ENCODE peak calls at places on chromosomes 7 and 10, in four cellular contexts. One of them, this sample, is unnamed. For H3K27me3 and H3K4me1, the result is how much of the 10 kb centered on the place peaks cover.

GRCh38 chr7:132996581-132997242 is 85.2 kb downstream of the CHCHD3 start:
- DNase-seq in body of pancreas: no peak
- DNase-seq in tibial artery: no peak
- DNase-seq in aorta: no peak
- DNase-seq in this sample: no peak

GRCh38 chr7:154960063-154960790 is 42.7 kb downstream of the PAXIP1 start:
- DNase-seq in tibial artery: no peak
- DNase-seq in aorta: no peak
- DNase-seq in body of pancreas: peak
- DNase-seq in this sample: no peak

GRCh38 chr10:17599089-17599488 is 18.1 kb downstream of the HACD1 start:
- DNase-seq in aorta: no peak
- DNase-seq in body of pancreas: peak
- DNase-seq in tibial artery: no peak
- DNase-seq in this sample: no peak

GRCh38 chr10:84329094-84329611 is 764 bp downstream of the CCSER2 start:
- DNase-seq in tibial artery: no peak
- DNase-seq in body of pancreas: peak
- DNase-seq in aorta: no peak
- DNase-seq in this sample: peak

GRCh38 chr10:51074238-51075028 is at the start of gene PRKG1:
- DNase-seq in tibial artery: peak
- DNase-seq in body of pancreas: peak
- DNase-seq in aorta: peak
- DNase-seq in this sample: no peak

GRCh38 chr10:35942052-35942451 is 300.0 kb upstream of the FZD8 start:
- DNase-seq in aorta: no peak
- DNase-seq in body of pancreas: peak
- DNase-seq in tibial artery: no peak
- DNase-seq in this sample: no peak

GRCh38 chr7:152048051-152048450 is 22.6 kb downstream of the GALNT11 start:
- DNase-seq in body of pancreas: no peak
- DNase-seq in aorta: no peak
- DNase-seq in tibial artery: no peak
- DNase-seq in this sample: no peak

GRCh38 chr7:97006146-97006950 is 995 bp downstream of the DLX6 start:
- DNase-seq in tibial artery: no peak
- DNase-seq in aorta: no peak
- DNase-seq in body of pancreas: no peak
- DNase-seq in this sample: no peak

GRCh38 chr7:159154243-159154642 is 9.6 kb upstream of the VIPR2 start:
- DNase-seq in body of pancreas: no peak
- DNase-seq in aorta: no peak
- DNase-seq in tibial artery: no peak
- DNase-seq in this sample: no peak

GRCh38 chr10:43082087-43082486 is 5.2 kb downstream of the RET start:
- DNase-seq in body of pancreas: peak
- DNase-seq in tibial artery: no peak
- DNase-seq in aorta: no peak
- DNase-seq in this sample: no peak

GRCh38 chr10:62433181-62433692 is 59.1 kb downstream of the ZNF365 start:
- DNase-seq in aorta: peak
- DNase-seq in body of pancreas: peak
- DNase-seq in tibial artery: peak
- DNase-seq in this sample: no peak

GRCh38 chr10:8136745-8137144 is 82.3 kb downstream of the GATA3 start:
- DNase-seq in body of pancreas: no peak
- DNase-seq in tibial artery: no peak
- DNase-seq in aorta: no peak
- DNase-seq in this sample: no peak

GRCh38 chr10:100655760-100656421 is 89.5 kb upstream of the PAX2 start:
- DNase-seq in body of pancreas: no peak
- DNase-seq in aorta: no peak
- DNase-seq in tibial artery: no peak
- DNase-seq in this sample: no peak
- H3K27me3 ChIP-seq in body of pancreas: half or more
- H3K27me3 ChIP-seq in aorta: under half
- H3K27me3 ChIP-seq in tibial artery: under half
- H3K27me3 ChIP-seq in this sample: half or more

GRCh38 chr7:17234398-17235021 is 63.9 kb upstream of the AHR start:
- DNase-seq in body of pancreas: peak
- DNase-seq in aorta: no peak
- DNase-seq in tibial artery: peak
- DNase-seq in this sample: peak
- H3K4me3 ChIP-seq in body of pancreas: no peak
- H3K4me3 ChIP-seq in aorta: no peak
- H3K4me3 ChIP-seq in tibial artery: no peak
- H3K4me3 ChIP-seq in this sample: no peak

GRCh38 chr10:132410056-132410778 is 13.2 kb downstream of the PWWP2B start:
- DNase-seq in tibial artery: no peak
- DNase-seq in aorta: no peak
- DNase-seq in body of pancreas: peak
- DNase-seq in this sample: no peak
- H3K4me1 ChIP-seq in tibial artery: under half
- H3K4me1 ChIP-seq in aorta: under half
- H3K4me1 ChIP-seq in body of pancreas: half or more
- H3K4me1 ChIP-seq in this sample: under half

GRCh38 chr10:82072124-82072523 is 197.1 kb downstream of the NRG3 start:
- DNase-seq in tibial artery: no peak
- DNase-seq in aorta: no peak
- DNase-seq in body of pancreas: no peak
- DNase-seq in this sample: no peak
- H3K27me3 ChIP-seq in tibial artery: under half
- H3K27me3 ChIP-seq in aorta: under half
- H3K27me3 ChIP-seq in body of pancreas: under half
- H3K27me3 ChIP-seq in this sample: under half

DNA sequence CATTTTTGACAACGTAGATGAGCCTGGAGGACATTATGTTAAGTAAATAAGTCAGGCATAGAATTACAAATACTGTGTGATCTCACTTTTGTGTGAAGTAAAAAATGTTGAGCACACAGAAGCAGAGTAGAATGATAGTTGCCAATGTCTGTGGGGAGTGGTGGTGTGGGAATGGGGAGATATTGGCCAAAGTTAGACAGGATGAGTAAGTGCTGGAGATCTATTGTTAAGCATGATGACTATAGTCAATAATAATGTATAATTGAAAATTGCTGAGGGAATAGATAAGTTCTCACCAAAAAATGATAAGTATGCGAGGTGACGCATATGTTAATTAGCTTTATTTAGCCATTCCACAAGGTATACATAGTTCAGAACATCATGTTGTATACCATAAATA is 92.0 kb downstream of the GPR85 start:
- DNase-seq in tibial artery: no peak
- DNase-seq in body of pancreas: no peak
- DNase-seq in aorta: no peak
- DNase-seq in this sample: no peak
- H3K4me3 ChIP-seq in tibial artery: no peak
- H3K4me3 ChIP-seq in body of pancreas: no peak
- H3K4me3 ChIP-seq in aorta: no peak
- H3K4me3 ChIP-seq in this sample: no peak

DNA sequence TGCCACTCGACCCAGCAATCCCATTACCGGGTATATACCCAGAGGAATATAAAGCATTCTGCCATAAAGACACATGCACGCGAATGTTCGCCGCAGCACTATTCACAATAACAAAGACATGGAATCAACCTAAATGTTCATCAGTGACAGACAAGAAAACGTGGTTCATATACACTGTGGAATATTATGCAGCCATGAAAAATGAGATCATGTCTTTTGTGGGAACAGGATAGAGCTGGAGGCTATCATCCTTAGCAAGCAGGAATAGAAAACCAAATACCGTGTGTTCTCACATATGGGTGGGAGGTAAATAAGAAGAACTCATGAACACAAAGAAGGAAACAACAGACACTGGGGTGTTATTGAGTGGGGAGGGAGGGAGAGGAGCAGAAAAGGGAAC is 84.7 kb downstream of the SLC16A9 start:
- DNase-seq in aorta: no peak
- DNase-seq in tibial artery: no peak
- DNase-seq in body of pancreas: no peak
- DNase-seq in this sample: no peak
- H3K4me1 ChIP-seq in aorta: under half
- H3K4me1 ChIP-seq in tibial artery: under half
- H3K4me1 ChIP-seq in body of pancreas: under half
- H3K4me1 ChIP-seq in this sample: under half

GRCh38 chr10:101124933-101125332 is 6.2 kb upstream of the TLX1 start:
- DNase-seq in body of pancreas: no peak
- DNase-seq in aorta: peak
- DNase-seq in tibial artery: no peak
- DNase-seq in this sample: no peak
- H3K27me3 ChIP-seq in body of pancreas: under half
- H3K27me3 ChIP-seq in aorta: under half
- H3K27me3 ChIP-seq in tibial artery: under half
- H3K27me3 ChIP-seq in this sample: under half

This sample was measured in effector memory CD4-positive, alpha-beta T cell.